ENCODE peak calls at places on chromosomes 11 and 22, in seven cellular contexts. One of them, this sample, is unnamed.

GRCh38 chr11:30012346-30012745 is 4.5 kb downstream of the KCNA4 start:
- DNase-seq in IMR-90: no peak
- DNase-seq in GM23338: no peak
- DNase-seq in mesenchymal stem cell: no peak
- DNase-seq in fibroblast of lung: no peak
- DNase-seq in mammary epithelial cell: no peak
- DNase-seq in GM23248: no peak
- DNase-seq in this sample: no peak

GRCh38 chr11:72238040-72238450 is 5.9 kb downstream of the PHOX2A start:
- DNase-seq in GM23338: peak; percentile 95
- DNase-seq in IMR-90: peak; percentile 67
- DNase-seq in GM23248: peak; percentile 84
- DNase-seq in mesenchymal stem cell: peak; percentile 72
- DNase-seq in mammary epithelial cell: peak; percentile 19
- DNase-seq in fibroblast of lung: peak; percentile 61
- DNase-seq in this sample: peak; percentile 75

GRCh38 chr22:48698618-48699017 is 1129.1 kb downstream of the BRD1 start:
- DNase-seq in fibroblast of lung: no peak
- DNase-seq in GM23248: no peak
- DNase-seq in IMR-90: no peak
- DNase-seq in GM23338: no peak
- DNase-seq in mammary epithelial cell: no peak
- DNase-seq in mesenchymal stem cell: no peak
- DNase-seq in this sample: no peak

GRCh38 chr22:23709107-23709506 is 18.3 kb downstream of the RGL4 start:
- DNase-seq in mammary epithelial cell: no peak
- DNase-seq in GM23248: peak; percentile 63
- DNase-seq in fibroblast of lung: peak; percentile 31
- DNase-seq in mesenchymal stem cell: no peak
- DNase-seq in GM23338: no peak
- DNase-seq in IMR-90: peak; percentile 59
- DNase-seq in this sample: no peak

GRCh38 chr11:118961189-118961588 is 5.1 kb downstream of the UPK2 start:
- DNase-seq in mesenchymal stem cell: no peak
- DNase-seq in mammary epithelial cell: no peak
- DNase-seq in fibroblast of lung: no peak
- DNase-seq in IMR-90: no peak
- DNase-seq in GM23338: no peak
- DNase-seq in GM23248: no peak
- DNase-seq in this sample: no peak

GRCh38 chr11:68447015-68447801 is 13.3 kb upstream of the PPP6R3 start:
- DNase-seq in mesenchymal stem cell: peak; percentile 70
- DNase-seq in fibroblast of lung: peak; percentile 36
- DNase-seq in IMR-90: peak; percentile 51
- DNase-seq in GM23248: peak; percentile 81
- DNase-seq in GM23338: peak; percentile 94
- DNase-seq in mammary epithelial cell: peak; percentile 45
- DNase-seq in this sample: peak; percentile 62

GRCh38 chr11:33500865-33501479 is 199.7 kb downstream of the C11orf91 start:
- DNase-seq in IMR-90: peak; percentile 65
- DNase-seq in GM23248: peak; percentile 67
- DNase-seq in fibroblast of lung: peak; percentile 50
- DNase-seq in GM23338: peak; percentile 75
- DNase-seq in mesenchymal stem cell: peak; percentile 55
- DNase-seq in mammary epithelial cell: peak; percentile 31
- DNase-seq in this sample: no peak

GRCh38 chr11:16959528-16960100 is 54.6 kb downstream of the PLEKHA7 start:
- DNase-seq in mammary epithelial cell: no peak
- DNase-seq in GM23248: no peak
- DNase-seq in mesenchymal stem cell: no peak
- DNase-seq in GM23338: no peak
- DNase-seq in IMR-90: no peak
- DNase-seq in fibroblast of lung: no peak
- DNase-seq in this sample: no peak

GRCh38 chr11:118792642-118793124 is 1.7 kb upstream of the DDX6 start:
- DNase-seq in mesenchymal stem cell: peak; percentile 96
- DNase-seq in fibroblast of lung: peak; percentile 93
- DNase-seq in mammary epithelial cell: peak; percentile 61
- DNase-seq in IMR-90: peak; percentile 94
- DNase-seq in GM23338: peak; percentile 97
- DNase-seq in GM23248: peak; percentile 86
- DNase-seq in this sample: peak; percentile 92

GRCh38 chr11:61919113-61919840 is 1.9 kb upstream of the RAB3IL1 start:
- DNase-seq in mesenchymal stem cell: no peak
- DNase-seq in GM23248: no peak
- DNase-seq in mammary epithelial cell: no peak
- DNase-seq in IMR-90: no peak
- DNase-seq in fibroblast of lung: no peak
- DNase-seq in GM23338: no peak
- DNase-seq in this sample: no peak

GRCh38 chr11:61917043-61917356 is 366 bp downstream of the RAB3IL1 start:
- DNase-seq in mammary epithelial cell: no peak
- DNase-seq in IMR-90: no peak
- DNase-seq in fibroblast of lung: no peak
- DNase-seq in mesenchymal stem cell: no peak
- DNase-seq in GM23338: no peak
- DNase-seq in GM23248: no peak
- DNase-seq in this sample: no peak

GRCh38 chr11:61918251-61919112 is 1.1 kb upstream of the RAB3IL1 start:
- DNase-seq in mesenchymal stem cell: no peak
- DNase-seq in GM23248: no peak
- DNase-seq in IMR-90: no peak
- DNase-seq in fibroblast of lung: no peak
- DNase-seq in mammary epithelial cell: no peak
- DNase-seq in GM23338: no peak
- DNase-seq in this sample: no peak

GRCh38 chr11:61919841-61920631 is 2.7 kb upstream of the RAB3IL1 start:
- DNase-seq in GM23248: no peak
- DNase-seq in GM23338: no peak
- DNase-seq in mammary epithelial cell: no peak
- DNase-seq in fibroblast of lung: no peak
- DNase-seq in mesenchymal stem cell: no peak
- DNase-seq in IMR-90: no peak
- DNase-seq in this sample: no peak

DNA sequence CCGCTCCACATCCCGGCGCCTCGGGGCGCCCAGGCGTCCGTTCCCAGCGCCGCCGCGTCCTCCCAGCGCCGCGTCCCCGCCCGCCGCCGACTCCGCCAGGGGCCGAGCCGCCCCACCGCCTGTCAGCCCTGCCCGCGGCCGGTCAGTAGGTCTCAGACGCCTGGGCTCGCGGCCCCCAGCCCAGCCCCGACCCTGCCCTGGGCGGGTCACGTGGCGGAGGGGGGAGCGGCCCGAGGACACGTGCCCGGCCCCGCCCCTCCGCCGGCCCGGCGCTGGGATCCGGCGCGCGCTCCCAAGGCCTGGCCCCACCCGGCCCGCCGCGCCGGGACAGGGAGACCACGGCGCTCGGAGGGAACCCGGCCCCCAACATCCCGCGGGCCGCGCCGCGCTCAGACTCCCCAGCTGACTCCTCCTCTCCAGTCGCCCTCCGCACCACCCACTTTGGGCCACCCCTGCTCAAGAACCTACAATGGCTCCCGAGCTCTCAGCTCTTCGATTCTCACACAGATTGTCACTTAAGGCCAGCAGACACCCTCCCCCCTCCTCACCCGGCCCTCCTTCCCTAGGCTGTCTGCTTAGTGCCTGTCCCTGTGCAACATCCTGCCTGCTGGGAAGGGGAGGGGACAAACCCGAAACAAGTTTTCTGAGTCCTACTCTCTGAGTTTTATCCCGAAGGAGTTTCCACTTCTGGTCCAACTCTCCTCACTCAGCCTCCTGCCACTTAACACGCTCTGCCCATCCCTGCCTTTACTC is at the start of gene RAB3IL1:
- DNase-seq in IMR-90: no peak
- DNase-seq in GM23248: peak; percentile 78
- DNase-seq in mesenchymal stem cell: peak; percentile 40
- DNase-seq in fibroblast of lung: peak; percentile 18
- DNase-seq in mammary epithelial cell: no peak
- DNase-seq in GM23338: peak; percentile 81
- DNase-seq in this sample: peak; percentile 68
- H2AFZ ChIP-seq in IMR-90: peak within 1 kb of the TSS; percentile 88
- H2AFZ ChIP-seq in GM23248: peak within 1 kb of the TSS; percentile 72
- H2AFZ ChIP-seq in mesenchymal stem cell: peak within 1 kb of the TSS; percentile 42
- H2AFZ ChIP-seq in fibroblast of lung: no peak within 1 kb of the TSS
- H2AFZ ChIP-seq in mammary epithelial cell: peak within 1 kb of the TSS; percentile 80
- H2AFZ ChIP-seq in GM23338: peak within 1 kb of the TSS; percentile 86
- H2AFZ ChIP-seq in this sample: peak within 1 kb of the TSS; percentile 15

GRCh38 chr11:101912823-101913284 is 2.0 kb upstream of the CEP126 start:
- DNase-seq in fibroblast of lung: peak; percentile 37
- DNase-seq in mesenchymal stem cell: peak; percentile 77
- DNase-seq in mammary epithelial cell: no peak
- DNase-seq in GM23248: peak; percentile 29
- DNase-seq in GM23338: no peak
- DNase-seq in IMR-90: peak; percentile 67
- DNase-seq in this sample: no peak

GRCh38 chr11:101914737-101915426 is at the start of gene CEP126:
- DNase-seq in fibroblast of lung: peak; percentile 93
- DNase-seq in mesenchymal stem cell: peak; percentile 97
- DNase-seq in GM23248: peak; percentile 99
- DNase-seq in mammary epithelial cell: peak; percentile 92
- DNase-seq in IMR-90: peak; percentile 93
- DNase-seq in GM23338: peak; percentile 97
- DNase-seq in this sample: peak; percentile 93

GRCh38 chr11:101914349-101914736 is 467 bp upstream of the CEP126 start:
- DNase-seq in mammary epithelial cell: no peak
- DNase-seq in fibroblast of lung: peak; percentile 49
- DNase-seq in GM23248: peak; percentile 80
- DNase-seq in mesenchymal stem cell: peak; percentile 83
- DNase-seq in GM23338: no peak
- DNase-seq in IMR-90: peak; percentile 49
- DNase-seq in this sample: peak; percentile 14

GRCh38 chr11:101915811-101916291 is 471 bp downstream of the ANGPTL5 start:
- DNase-seq in GM23248: peak; percentile 80
- DNase-seq in fibroblast of lung: peak; percentile 38
- DNase-seq in GM23338: peak; percentile 13
- DNase-seq in mammary epithelial cell: peak; percentile 33
- DNase-seq in IMR-90: peak; percentile 36
- DNase-seq in mesenchymal stem cell: peak; percentile 77
- DNase-seq in this sample: peak; percentile 16

GRCh38 chr11:101913631-101914030 is 1.2 kb upstream of the CEP126 start:
- DNase-seq in GM23338: no peak
- DNase-seq in mesenchymal stem cell: peak; percentile 49
- DNase-seq in mammary epithelial cell: no peak
- DNase-seq in GM23248: no peak
- DNase-seq in IMR-90: no peak
- DNase-seq in fibroblast of lung: no peak
- DNase-seq in this sample: no peak
- H3K4me2 ChIP-seq in GM23338: no peak overlapping the region
- H3K4me2 ChIP-seq in mesenchymal stem cell: no peak overlapping the region
- H3K4me2 ChIP-seq in mammary epithelial cell: no peak overlapping the region
- H3K4me2 ChIP-seq in GM23248: peak overlapping the region; percentile 86
- H3K4me2 ChIP-seq in IMR-90: peak overlapping the region; percentile 62
- H3K4me2 ChIP-seq in fibroblast of lung: peak overlapping the region; percentile 97
- H3K4me2 ChIP-seq in this sample: no peak overlapping the region

DNA sequence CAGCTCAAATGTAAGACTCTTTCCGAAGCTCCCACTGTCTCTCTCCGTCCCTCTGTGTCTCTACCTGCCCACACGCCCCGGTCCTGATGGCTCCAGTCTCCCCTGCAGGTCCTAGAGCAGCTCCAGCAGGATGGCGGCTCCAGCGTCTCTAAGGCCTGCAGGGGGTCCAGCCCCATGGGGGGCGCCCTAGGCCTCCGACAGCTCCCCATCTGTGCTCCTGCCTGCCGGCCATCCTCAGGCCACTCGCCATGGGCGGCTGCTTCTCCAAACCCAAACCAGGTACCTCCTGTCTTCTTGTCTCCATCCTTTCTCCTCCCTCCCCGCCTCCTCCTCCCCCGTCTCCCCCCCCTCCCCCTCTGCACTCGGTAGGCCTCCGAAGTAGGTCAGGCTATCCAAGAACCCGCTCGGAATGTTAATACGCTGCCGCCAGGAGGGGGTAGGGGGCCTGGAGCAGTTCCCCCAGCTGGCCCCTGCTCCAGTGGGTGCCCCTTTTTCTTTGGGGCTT is 694 bp downstream of the AIFM3 start:
- DNase-seq in mesenchymal stem cell: no peak
- DNase-seq in fibroblast of lung: no peak
- DNase-seq in GM23248: no peak
- DNase-seq in GM23338: peak; percentile 53
- DNase-seq in IMR-90: no peak
- DNase-seq in mammary epithelial cell: no peak
- DNase-seq in this sample: no peak
- H2AFZ ChIP-seq in mesenchymal stem cell: no peak overlapping the region
- H2AFZ ChIP-seq in fibroblast of lung: no peak overlapping the region
- H2AFZ ChIP-seq in GM23248: no peak overlapping the region
- H2AFZ ChIP-seq in GM23338: no peak overlapping the region
- H2AFZ ChIP-seq in IMR-90: peak overlapping the region; percentile 27
- H2AFZ ChIP-seq in mammary epithelial cell: no peak overlapping the region
- H2AFZ ChIP-seq in this sample: no peak overlapping the region

GRCh38 chr22:42976131-42976530 is 38.8 kb downstream of the PACSIN2 start:
- DNase-seq in mammary epithelial cell: no peak
- DNase-seq in IMR-90: no peak
- DNase-seq in fibroblast of lung: no peak
- DNase-seq in mesenchymal stem cell: no peak
- DNase-seq in GM23248: no peak
- DNase-seq in GM23338: peak; percentile 48
- DNase-seq in this sample: no peak

GRCh38 chr22:42976534-42976933 is 38.4 kb downstream of the PACSIN2 start:
- DNase-seq in mesenchymal stem cell: no peak
- DNase-seq in mammary epithelial cell: no peak
- DNase-seq in GM23248: no peak
- DNase-seq in GM23338: no peak
- DNase-seq in fibroblast of lung: no peak
- DNase-seq in IMR-90: no peak
- DNase-seq in this sample: no peak

GRCh38 chr22:42977574-42977973 is 37.4 kb downstream of the PACSIN2 start:
- DNase-seq in mesenchymal stem cell: no peak
- DNase-seq in mammary epithelial cell: no peak
- DNase-seq in IMR-90: no peak
- DNase-seq in GM23338: no peak
- DNase-seq in GM23248: no peak
- DNase-seq in fibroblast of lung: no peak
- DNase-seq in this sample: no peak

GRCh38 chr22:42979606-42980005 is 35.3 kb downstream of the PACSIN2 start:
- DNase-seq in GM23338: no peak
- DNase-seq in mammary epithelial cell: no peak
- DNase-seq in GM23248: no peak
- DNase-seq in mesenchymal stem cell: no peak
- DNase-seq in fibroblast of lung: no peak
- DNase-seq in IMR-90: no peak
- DNase-seq in this sample: no peak

DNA sequence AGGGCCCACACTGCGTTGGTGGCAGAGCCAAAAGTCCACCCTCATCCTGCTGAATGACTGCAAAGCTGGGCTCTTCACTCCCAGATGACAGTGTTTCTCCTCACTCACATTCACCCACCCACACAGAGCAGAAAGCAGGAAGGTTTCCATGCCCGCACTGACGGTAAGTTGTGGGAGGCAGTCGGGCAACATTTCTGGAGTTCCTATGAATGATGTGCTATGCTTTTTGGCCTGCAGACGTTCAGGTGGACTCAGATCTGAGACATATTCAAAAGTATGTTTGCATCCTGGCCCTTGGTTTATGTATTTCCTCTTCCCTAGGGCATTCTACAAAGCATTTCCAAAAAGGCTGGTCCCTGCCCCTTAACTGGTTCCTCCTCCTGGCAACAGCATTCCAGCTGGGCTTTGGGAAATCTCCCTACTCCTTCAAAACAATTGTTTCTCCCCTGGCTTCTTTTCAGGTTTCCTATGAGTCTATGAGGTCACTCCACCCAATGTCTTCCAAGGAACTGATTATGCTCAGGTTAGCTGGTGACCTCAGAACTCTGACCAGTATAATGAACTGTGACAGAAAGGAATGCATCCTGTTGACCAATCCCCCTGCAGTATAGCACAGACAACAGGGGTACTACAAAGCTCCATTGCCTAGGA is 36.4 kb downstream of the PACSIN2 start:
- DNase-seq in GM23248: peak; percentile 93
- DNase-seq in mesenchymal stem cell: no peak
- DNase-seq in fibroblast of lung: peak; percentile 81
- DNase-seq in mammary epithelial cell: peak; percentile 87
- DNase-seq in GM23338: no peak
- DNase-seq in IMR-90: peak; percentile 66
- DNase-seq in this sample: peak; percentile 98
- H3K4me2 ChIP-seq in GM23248: peak overlapping the region; percentile 55
- H3K4me2 ChIP-seq in mesenchymal stem cell: no peak overlapping the region
- H3K4me2 ChIP-seq in fibroblast of lung: peak overlapping the region; percentile 19
- H3K4me2 ChIP-seq in mammary epithelial cell: peak overlapping the region; percentile 59
- H3K4me2 ChIP-seq in GM23338: peak overlapping the region; percentile 14
- H3K4me2 ChIP-seq in IMR-90: peak overlapping the region; percentile 11
- H3K4me2 ChIP-seq in this sample: peak overlapping the region; percentile 43